ENCODE peak calls at places on chromosome 4, in nine cellular contexts. One of them, this sample, is unnamed.
A peak's percentile ranks its signal among the peaks of the same experiment; 100 is the strongest.

GRCh38 chr4:182447938-182448280 is 204.7 kb downstream of the TENM3 start:
- DNase-seq in right cardiac atrium: no peak
- DNase-seq in A549: no peak
- DNase-seq in RWPE2: no peak
- DNase-seq in heart right ventricle: no peak
- DNase-seq in GM23248: peak; percentile 36
- DNase-seq in fibroblast of lung: peak; percentile 21
- DNase-seq in AG09309: no peak
- DNase-seq in endodermal cell: no peak
- DNase-seq in this sample: no peak

GRCh38 chr4:181796502-181796901 is 446.7 kb upstream of the TENM3 start:
- DNase-seq in right cardiac atrium: no peak
- DNase-seq in A549: no peak
- DNase-seq in RWPE2: peak; percentile 81
- DNase-seq in heart right ventricle: no peak
- DNase-seq in GM23248: peak; percentile 7
- DNase-seq in fibroblast of lung: peak; percentile 76
- DNase-seq in AG09309: no peak
- DNase-seq in endodermal cell: no peak
- DNase-seq in this sample: no peak

GRCh38 chr4:85747871-85748491 is 273.0 kb downstream of the ARHGAP24 start:
- DNase-seq in right cardiac atrium: no peak
- DNase-seq in A549: peak; percentile 7
- DNase-seq in RWPE2: no peak
- DNase-seq in heart right ventricle: no peak
- DNase-seq in GM23248: peak; percentile 80
- DNase-seq in fibroblast of lung: peak; percentile 75
- DNase-seq in AG09309: peak; percentile 73
- DNase-seq in endodermal cell: peak; percentile 64
- DNase-seq in this sample: no peak

GRCh38 chr4:34422472-34422871 is 1821.8 kb downstream of the ARAP2 start:
- DNase-seq in right cardiac atrium: no peak
- DNase-seq in A549: no peak
- DNase-seq in RWPE2: no peak
- DNase-seq in heart right ventricle: no peak
- DNase-seq in GM23248: peak; percentile 24
- DNase-seq in fibroblast of lung: peak; percentile 6
- DNase-seq in AG09309: no peak
- DNase-seq in endodermal cell: no peak
- DNase-seq in this sample: no peak

GRCh38 chr4:29756966-29757365 is 963.2 kb upstream of the PCDH7 start:
- DNase-seq in right cardiac atrium: no peak
- DNase-seq in A549: no peak
- DNase-seq in RWPE2: no peak
- DNase-seq in heart right ventricle: no peak
- DNase-seq in GM23248: no peak
- DNase-seq in fibroblast of lung: no peak
- DNase-seq in AG09309: no peak
- DNase-seq in endodermal cell: peak; percentile 48
- DNase-seq in this sample: no peak

GRCh38 chr4:102321260-102321991 is 23.9 kb downstream of the SLC39A8 start:
- DNase-seq in right cardiac atrium: no peak
- DNase-seq in A549: no peak
- DNase-seq in RWPE2: no peak
- DNase-seq in heart right ventricle: no peak
- DNase-seq in GM23248: peak; percentile 7
- DNase-seq in fibroblast of lung: peak; percentile 21
- DNase-seq in AG09309: no peak
- DNase-seq in endodermal cell: no peak
- DNase-seq in this sample: no peak

GRCh38 chr4:101222156-101222845 is 125.0 kb downstream of the PPP3CA start:
- DNase-seq in right cardiac atrium: no peak
- DNase-seq in A549: no peak
- DNase-seq in RWPE2: no peak
- DNase-seq in heart right ventricle: no peak
- DNase-seq in GM23248: no peak
- DNase-seq in fibroblast of lung: no peak
- DNase-seq in AG09309: no peak
- DNase-seq in endodermal cell: no peak
- DNase-seq in this sample: no peak

GRCh38 chr4:23884731-23885130 is 5.1 kb downstream of the PPARGC1A start:
- DNase-seq in right cardiac atrium: no peak
- DNase-seq in A549: no peak
- DNase-seq in RWPE2: no peak
- DNase-seq in heart right ventricle: no peak
- DNase-seq in GM23248: no peak
- DNase-seq in fibroblast of lung: peak; percentile 27
- DNase-seq in AG09309: no peak
- DNase-seq in endodermal cell: no peak
- DNase-seq in this sample: no peak

GRCh38 chr4:10083861-10084641 is 32.5 kb downstream of the WDR1 start:
- DNase-seq in right cardiac atrium: no peak
- DNase-seq in A549: no peak
- DNase-seq in RWPE2: peak; percentile 34
- DNase-seq in heart right ventricle: no peak
- DNase-seq in GM23248: no peak
- DNase-seq in fibroblast of lung: no peak
- DNase-seq in AG09309: no peak
- DNase-seq in endodermal cell: no peak
- DNase-seq in this sample: no peak

GRCh38 chr4:98642991-98643426 is 15.4 kb downstream of the TSPAN5 start:
- DNase-seq in right cardiac atrium: no peak
- DNase-seq in A549: peak; percentile 25
- DNase-seq in RWPE2: no peak
- DNase-seq in heart right ventricle: no peak
- DNase-seq in GM23248: peak; percentile 62
- DNase-seq in fibroblast of lung: peak; percentile 83
- DNase-seq in AG09309: no peak
- DNase-seq in endodermal cell: no peak
- DNase-seq in this sample: no peak

GRCh38 chr4:162682651-162683050 is 484.0 kb downstream of the NAF1 start:
- DNase-seq in right cardiac atrium: no peak
- DNase-seq in A549: no peak
- DNase-seq in RWPE2: no peak
- DNase-seq in heart right ventricle: no peak
- DNase-seq in GM23248: no peak
- DNase-seq in fibroblast of lung: peak; percentile 55
- DNase-seq in AG09309: no peak
- DNase-seq in endodermal cell: no peak
- DNase-seq in this sample: no peak

GRCh38 chr4:83757121-83757621 is 221.3 kb downstream of the GPAT3 start:
- DNase-seq in right cardiac atrium: no peak
- DNase-seq in A549: no peak
- DNase-seq in RWPE2: no peak
- DNase-seq in heart right ventricle: no peak
- DNase-seq in GM23248: peak; percentile 60
- DNase-seq in fibroblast of lung: no peak
- DNase-seq in AG09309: no peak
- DNase-seq in endodermal cell: no peak
- DNase-seq in this sample: no peak

GRCh38 chr4:145183023-145183422 is 2.6 kb upstream of the OTUD4 start:
- DNase-seq in right cardiac atrium: no peak
- DNase-seq in A549: no peak
- DNase-seq in RWPE2: no peak
- DNase-seq in heart right ventricle: no peak
- DNase-seq in GM23248: peak; percentile 32
- DNase-seq in fibroblast of lung: no peak
- DNase-seq in AG09309: no peak
- DNase-seq in endodermal cell: no peak
- DNase-seq in this sample: no peak

GRCh38 chr4:182929296-182929695 is 12.1 kb upstream of the DCTD start:
- DNase-seq in right cardiac atrium: no peak
- DNase-seq in A549: no peak
- DNase-seq in RWPE2: no peak
- DNase-seq in heart right ventricle: no peak
- DNase-seq in GM23248: peak; percentile 96
- DNase-seq in fibroblast of lung: peak; percentile 96
- DNase-seq in AG09309: peak; percentile 83
- DNase-seq in endodermal cell: no peak
- DNase-seq in this sample: no peak

GRCh38 chr4:169033660-169034059 is 23.6 kb upstream of the CBR4 start:
- DNase-seq in right cardiac atrium: no peak
- DNase-seq in A549: no peak
- DNase-seq in RWPE2: peak; percentile 74
- DNase-seq in heart right ventricle: peak; percentile 28
- DNase-seq in GM23248: no peak
- DNase-seq in fibroblast of lung: no peak
- DNase-seq in AG09309: no peak
- DNase-seq in endodermal cell: no peak
- DNase-seq in this sample: no peak

GRCh38 chr4:51885371-51885770 is 42.4 kb downstream of the DCUN1D4 start:
- DNase-seq in right cardiac atrium: no peak
- DNase-seq in A549: peak; percentile 13
- DNase-seq in RWPE2: no peak
- DNase-seq in heart right ventricle: no peak
- DNase-seq in GM23248: peak; percentile 57
- DNase-seq in fibroblast of lung: peak; percentile 32
- DNase-seq in AG09309: no peak
- DNase-seq in endodermal cell: peak; percentile 73
- DNase-seq in this sample: no peak

GRCh38 chr4:10983274-10983673 is 298.7 kb upstream of the CLNK start:
- DNase-seq in right cardiac atrium: no peak
- DNase-seq in A549: no peak
- DNase-seq in RWPE2: no peak
- DNase-seq in heart right ventricle: no peak
- DNase-seq in GM23248: no peak
- DNase-seq in fibroblast of lung: no peak
- DNase-seq in AG09309: no peak
- DNase-seq in endodermal cell: peak; percentile 78
- DNase-seq in this sample: no peak

GRCh38 chr4:130077275-130077674 is 981.3 kb downstream of the C4orf33 start:
- DNase-seq in right cardiac atrium: no peak
- DNase-seq in A549: no peak
- DNase-seq in RWPE2: no peak
- DNase-seq in heart right ventricle: no peak
- DNase-seq in GM23248: no peak
- DNase-seq in fibroblast of lung: peak; percentile 12
- DNase-seq in AG09309: no peak
- DNase-seq in endodermal cell: no peak
- DNase-seq in this sample: no peak

GRCh38 chr4:154004859-154005520 is 216.1 kb upstream of the SFRP2 start:
- DNase-seq in right cardiac atrium: no peak
- DNase-seq in A549: no peak
- DNase-seq in RWPE2: no peak
- DNase-seq in heart right ventricle: no peak
- DNase-seq in GM23248: peak; percentile 92
- DNase-seq in fibroblast of lung: peak; percentile 62
- DNase-seq in AG09309: peak; percentile 80
- DNase-seq in endodermal cell: no peak
- DNase-seq in this sample: no peak

GRCh38 chr4:169906821-169907220 is 119.4 kb downstream of the MFAP3L start:
- DNase-seq in right cardiac atrium: no peak
- DNase-seq in A549: no peak
- DNase-seq in RWPE2: no peak
- DNase-seq in heart right ventricle: no peak
- DNase-seq in GM23248: no peak
- DNase-seq in fibroblast of lung: no peak
- DNase-seq in AG09309: no peak
- DNase-seq in endodermal cell: no peak
- DNase-seq in this sample: no peak

DNA sequence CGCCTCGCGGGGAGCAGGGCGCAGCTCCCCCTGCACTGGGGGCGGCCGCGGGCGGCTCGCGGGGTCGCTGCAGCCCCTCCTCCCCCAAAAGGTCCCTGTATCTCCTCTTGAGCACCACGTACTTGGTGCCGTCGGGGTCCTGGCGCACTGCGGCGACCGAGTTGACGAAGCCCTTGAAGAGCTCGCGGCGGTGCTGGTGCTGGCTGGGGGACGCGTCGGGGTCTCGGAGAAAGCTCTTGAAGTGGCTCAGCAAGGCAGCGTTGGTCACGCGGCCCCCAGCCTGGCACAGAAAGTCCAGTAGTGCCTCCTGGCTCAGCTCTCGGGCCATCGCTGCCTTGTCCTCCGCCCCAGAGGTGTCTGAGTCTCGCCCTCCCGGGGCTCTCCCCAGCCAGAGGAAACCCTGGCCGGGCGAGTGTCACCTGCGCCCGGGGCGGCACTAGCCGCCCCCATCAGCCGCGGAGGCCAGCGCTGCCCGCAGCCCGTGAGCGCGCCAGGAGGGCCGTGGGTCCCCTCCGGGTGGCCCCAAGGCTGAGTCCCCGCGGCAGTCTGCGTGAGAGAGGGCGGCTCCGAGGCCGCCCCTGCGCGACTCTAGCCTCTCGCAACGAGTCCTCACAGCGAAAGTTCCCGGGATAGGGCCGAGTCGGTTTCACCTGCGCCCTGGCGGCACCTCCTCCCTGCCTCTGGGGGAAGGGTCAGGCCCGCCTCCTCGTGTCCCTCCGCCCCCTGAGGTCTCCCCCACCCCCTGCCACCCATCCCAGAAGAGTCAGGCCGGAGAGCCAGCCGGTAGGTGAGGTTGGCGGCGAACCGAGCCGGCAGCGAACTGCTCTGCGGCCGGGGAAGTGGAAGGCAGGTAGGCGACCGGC is at the start of gene SOWAHB:
- DNase-seq in right cardiac atrium: peak; percentile 54
- DNase-seq in A549: peak; percentile 10
- DNase-seq in RWPE2: peak; percentile 70
- DNase-seq in heart right ventricle: no peak
- DNase-seq in GM23248: peak; percentile 29
- DNase-seq in fibroblast of lung: no peak
- DNase-seq in AG09309: no peak
- DNase-seq in endodermal cell: peak; percentile 91
- DNase-seq in this sample: peak; percentile 9
- H3K4me3 ChIP-seq in right cardiac atrium: peak within 1 kb of the TSS; percentile 50
- H3K4me3 ChIP-seq in A549: peak within 1 kb of the TSS; percentile 61
- H3K4me3 ChIP-seq in RWPE2: peak within 1 kb of the TSS; percentile 43
- H3K4me3 ChIP-seq in heart right ventricle: peak within 1 kb of the TSS; percentile 54
- H3K4me3 ChIP-seq in GM23248: peak within 1 kb of the TSS; percentile 55
- H3K4me3 ChIP-seq in fibroblast of lung: peak within 1 kb of the TSS; percentile 25
- H3K4me3 ChIP-seq in AG09309: peak within 1 kb of the TSS; percentile 30
- H3K4me3 ChIP-seq in endodermal cell: peak within 1 kb of the TSS; percentile 81
- H3K4me3 ChIP-seq in this sample: peak within 1 kb of the TSS; percentile 70

GRCh38 chr4:107577743-107578142 is 142.3 kb downstream of the PAPSS1 start:
- DNase-seq in right cardiac atrium: no peak
- DNase-seq in A549: no peak
- DNase-seq in RWPE2: no peak
- DNase-seq in heart right ventricle: no peak
- DNase-seq in GM23248: no peak
- DNase-seq in fibroblast of lung: no peak
- DNase-seq in AG09309: no peak
- DNase-seq in endodermal cell: no peak
- DNase-seq in this sample: no peak
- H3K4me3 ChIP-seq in right cardiac atrium: no peak overlapping the region
- H3K4me3 ChIP-seq in A549: no peak overlapping the region
- H3K4me3 ChIP-seq in RWPE2: no peak overlapping the region
- H3K4me3 ChIP-seq in heart right ventricle: no peak overlapping the region
- H3K4me3 ChIP-seq in GM23248: no peak overlapping the region
- H3K4me3 ChIP-seq in fibroblast of lung: no peak overlapping the region
- H3K4me3 ChIP-seq in AG09309: no peak overlapping the region
- H3K4me3 ChIP-seq in endodermal cell: no peak overlapping the region
- H3K4me3 ChIP-seq in this sample: no peak overlapping the region

GRCh38 chr4:88514557-88515511 is 8.7 kb downstream of the PYURF start:
- DNase-seq in right cardiac atrium: no peak
- DNase-seq in A549: no peak
- DNase-seq in RWPE2: no peak
- DNase-seq in heart right ventricle: no peak
- DNase-seq in GM23248: no peak
- DNase-seq in fibroblast of lung: no peak
- DNase-seq in AG09309: no peak
- DNase-seq in endodermal cell: no peak
- DNase-seq in this sample: no peak
- H3K4me3 ChIP-seq in right cardiac atrium: no peak overlapping the region
- H3K4me3 ChIP-seq in A549: no peak overlapping the region
- H3K4me3 ChIP-seq in RWPE2: no peak overlapping the region
- H3K4me3 ChIP-seq in heart right ventricle: no peak overlapping the region
- H3K4me3 ChIP-seq in GM23248: no peak overlapping the region
- H3K4me3 ChIP-seq in fibroblast of lung: no peak overlapping the region
- H3K4me3 ChIP-seq in AG09309: no peak overlapping the region
- H3K4me3 ChIP-seq in endodermal cell: no peak overlapping the region
- H3K4me3 ChIP-seq in this sample: no peak overlapping the region

GRCh38 chr4:212438-213174 is 88.3 kb downstream of the ZNF718 start:
- DNase-seq in right cardiac atrium: peak; percentile 89
- DNase-seq in A549: no peak
- DNase-seq in RWPE2: peak; percentile 80
- DNase-seq in heart right ventricle: peak; percentile 77
- DNase-seq in GM23248: peak; percentile 90
- DNase-seq in fibroblast of lung: peak; percentile 92
- DNase-seq in AG09309: peak; percentile 46
- DNase-seq in endodermal cell: no peak
- DNase-seq in this sample: no peak
- H3K4me3 ChIP-seq in right cardiac atrium: peak overlapping the region; percentile 47
- H3K4me3 ChIP-seq in A549: no peak overlapping the region
- H3K4me3 ChIP-seq in RWPE2: peak overlapping the region; percentile 46
- H3K4me3 ChIP-seq in heart right ventricle: peak overlapping the region; percentile 70
- H3K4me3 ChIP-seq in GM23248: peak overlapping the region; percentile 76
- H3K4me3 ChIP-seq in fibroblast of lung: peak overlapping the region; percentile 71
- H3K4me3 ChIP-seq in AG09309: peak overlapping the region; percentile 62
- H3K4me3 ChIP-seq in endodermal cell: peak overlapping the region; percentile 78
- H3K4me3 ChIP-seq in this sample: peak overlapping the region; percentile 11